ENCODE peak calls at places on chromosome 13, in four cellular contexts. W, M, Q and B are unnamed samples.

GRCh38 chr13:92122454-92122853 is 724.0 kb downstream of the GPC5 start:
- DNase-seq in W (no peak), Q (no peak), M (no peak), B (no peak)

GRCh38 chr13:113544071-113544891 is 40.3 kb upstream of the TFDP1 start:
- DNase-seq in W (no peak), Q (peak), M (no peak), B (no peak)

GRCh38 chr13:67416047-67416925 is 186.2 kb upstream of the PCDH9 start:
- DNase-seq in Q (peak), M (no peak), W (peak), B (peak)

GRCh38 chr13:105655046-105655445 is 880.4 kb downstream of the EFNB2 start:
- DNase-seq in Q (no peak), M (no peak), W (no peak), B (no peak)

GRCh38 chr13:46761866-46762265 is 35.1 kb downstream of the ESD start:
- DNase-seq in Q (no peak), M (no peak), W (no peak), B (no peak)

GRCh38 chr13:99028890-99029289 is 51.0 kb upstream of the DOCK9 start:
- DNase-seq in W (peak), M (no peak), Q (no peak), B (no peak)

GRCh38 chr13:98365291-98365690 is 188.2 kb upstream of the RNF113B start:
- DNase-seq in W (no peak), Q (no peak), M (no peak), B (no peak)

GRCh38 chr13:23616228-23616627 is 46.0 kb downstream of the TNFRSF19 start:
- DNase-seq in W (no peak), M (no peak), Q (no peak), B (no peak)

GRCh38 chr13:108268713-108269112 is 805 bp upstream of the TNFSF13B start:
- DNase-seq in Q (no peak), M (no peak), W (no peak), B (no peak)

GRCh38 chr13:53137777-53138176 is 109.2 kb downstream of the OLFM4 start:
- DNase-seq in W (no peak), M (no peak), Q (no peak), B (no peak)

GRCh38 chr13:111034811-111035210 is 80.3 kb upstream of the ARHGEF7 start:
- DNase-seq in Q (no peak), W (no peak), M (no peak), B (no peak)

GRCh38 chr13:76000131-76000530 is 364.0 kb downstream of the LMO7 start:
- DNase-seq in M (no peak), Q (no peak), W (no peak), B (no peak)
- TF ChIP-seq FOXK2 in M (no peak), Q (no peak), W (no peak), B (no peak)

GRCh38 chr13:83125791-83126190 is 756.5 kb downstream of the SLITRK1 start:
- DNase-seq in W (no peak), Q (no peak), M (no peak), B (no peak)

GRCh38 chr13:83117046-83117445 is 765.2 kb downstream of the SLITRK1 start:
- DNase-seq in M (no peak), Q (no peak), W (no peak), B (no peak)

DNA sequence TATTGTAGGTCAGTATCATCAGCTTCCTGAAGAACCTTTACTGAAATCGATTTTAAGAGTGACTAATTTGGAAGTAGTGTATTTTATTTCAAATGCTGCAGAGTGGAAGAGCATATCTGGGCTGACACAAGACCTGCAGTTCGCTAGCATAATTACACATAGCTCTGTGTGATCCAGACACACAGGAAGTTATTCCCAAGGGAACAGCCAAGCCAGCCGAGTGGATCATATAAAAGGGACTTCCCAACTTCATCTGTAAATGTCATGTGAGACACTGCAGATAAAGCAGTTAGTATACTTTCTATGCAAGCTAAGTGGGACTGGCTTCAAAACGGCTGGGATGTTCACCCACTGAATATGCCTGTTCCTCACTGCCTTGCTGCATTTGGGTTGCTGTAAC is 760.4 kb downstream of the SLITRK1 start:
- DNase-seq in W (no peak), Q (no peak), M (no peak), B (no peak)
- TF ChIP-seq FOXK2 in W (no peak), Q (no peak), M (no peak), B (no peak)

GRCh38 chr13:48493076-48493765 is 39.7 kb downstream of the RCBTB2 start:
- DNase-seq in Q (no peak), M (no peak), W (no peak), B (no peak)
- TF ChIP-seq FOXK2 in Q (no peak), M (no peak), W (no peak), B (no peak)

GRCh38 chr13:28820099-28821051 is at the start of gene MTUS2:
- DNase-seq in M (no peak), W (peak), Q (no peak), B (peak)

GRCh38 chr13:28817204-28817603 is 2.9 kb upstream of the MTUS2 start:
- DNase-seq in W (peak), M (no peak), Q (peak), B (no peak)

GRCh38 chr13:28822161-28822560 is 2.0 kb downstream of the MTUS2 start:
- DNase-seq in Q (no peak), M (no peak), W (no peak), B (no peak)

GRCh38 chr13:28819748-28820098 is 416 bp upstream of the MTUS2 start:
- DNase-seq in Q (peak), M (no peak), W (peak), B (peak)

GRCh38 chr13:28819046-28819747 is 942 bp upstream of the MTUS2 start:
- DNase-seq in M (no peak), Q (no peak), W (peak), B (peak)
- TF ChIP-seq FOXK2 in M (no peak), Q (no peak), W (no peak), B (no peak)

GRCh38 chr13:41008349-41008980 is 10.7 kb downstream of the ELF1 start:
- DNase-seq in W (no peak), Q (peak), M (no peak), B (no peak)
- TF ChIP-seq FOXK2 in W (no peak), Q (no peak), M (no peak), B (no peak)

GRCh38 chr13:51816604-51817254 is 12.8 kb upstream of the DHRS12 start:
- DNase-seq in W (peak), M (no peak), Q (no peak), B (no peak)
- TF ChIP-seq FOXK2 in W (no peak), M (no peak), Q (no peak), B (no peak)

DNA sequence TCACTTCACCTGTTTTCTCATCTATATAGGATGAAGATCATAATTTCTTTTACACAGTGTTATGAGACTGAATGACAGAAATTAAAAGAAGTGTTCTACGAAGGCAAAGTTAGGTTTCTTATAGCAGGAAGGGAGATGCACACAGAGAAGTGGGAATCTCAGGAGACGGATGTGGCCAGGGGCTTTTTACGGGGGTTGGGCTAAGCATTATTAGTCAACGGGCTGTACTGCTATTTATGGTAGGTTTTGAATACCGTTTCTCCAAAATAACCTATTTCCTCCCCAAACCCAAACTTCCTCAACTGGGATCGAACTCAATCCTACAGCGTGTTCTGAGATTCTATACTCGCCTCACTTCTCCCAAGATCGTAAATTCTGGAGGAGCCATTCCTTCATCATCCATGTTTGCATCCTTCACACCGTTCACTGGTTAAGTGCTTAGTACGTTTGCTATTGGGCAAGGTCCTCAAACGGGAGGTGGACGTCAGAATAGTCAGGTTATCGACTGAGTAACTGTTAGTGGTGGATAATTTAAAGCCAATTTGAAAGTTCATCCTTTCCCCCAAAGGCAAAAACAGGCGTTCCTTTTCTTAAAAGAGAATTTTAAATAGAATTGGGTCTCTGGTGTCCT is 1.2 kb upstream of the TRIM13 start:
- DNase-seq in M (peak), Q (no peak), W (no peak), B (no peak)
- TF ChIP-seq FOXK2 in M (no peak), Q (no peak), W (no peak), B (no peak)

GRCh38 chr13:19607523-19608078 is 25.9 kb upstream of the MPHOSPH8 start:
- DNase-seq in Q (no peak), W (no peak), M (no peak), B (no peak)

GRCh38 chr13:19606152-19606551 is 27.3 kb upstream of the MPHOSPH8 start:
- DNase-seq in M (no peak), W (no peak), Q (no peak), B (no peak)

GRCh38 chr13:19605161-19605955 is 28.1 kb upstream of the MPHOSPH8 start:
- DNase-seq in W (no peak), Q (no peak), M (no peak), B (no peak)

GRCh38 chr13:19604306-19604705 is 29.2 kb upstream of the MPHOSPH8 start:
- DNase-seq in Q (peak), M (no peak), W (no peak), B (no peak)

GRCh38 chr13:19606737-19607136 is 26.7 kb upstream of the MPHOSPH8 start:
- DNase-seq in W (no peak), Q (no peak), M (no peak), B (no peak)
- TF ChIP-seq FOXK2 in W (no peak), Q (no peak), M (no peak), B (no peak)